ENCODE peak calls at places on chromosome 19, in nine cellular contexts. B is colonic mucosa; Q is CD8-positive, alpha-beta T cell; I is mucosa of descending colon; W is A549; T is thoracic aorta; J is heart right ventricle; V is cardiac muscle cell; R is neural crest cell. L is an unnamed sample.

GRCh38 chr19:29283366-29283765 is 70.4 kb upstream of the UQCRFS1 start:
- DNase-seq in I (no peak), T (no peak), Q (no peak), R (no peak), V (no peak), J (no peak), W (no peak), B (no peak), L (no peak)

GRCh38 chr19:21833733-21834132 is 2.2 kb downstream of the ZNF43 start:
- DNase-seq in I (no peak), T (no peak), Q (no peak), W (no peak), B (no peak), V (no peak), R (no peak), J (no peak), L (no peak)

GRCh38 chr19:16111160-16111908 is at the start of gene RAB8A:
- DNase-seq in W (peak; percentile 93), Q (peak; percentile 99), T (peak; percentile 96), V (peak; percentile 100), B (peak; percentile 98), R (peak; percentile 100), J (peak; percentile 99), I (peak; percentile 100), L (peak; percentile 98)

GRCh38 chr19:16527971-16528521 is 14.2 kb downstream of the CHERP start:
- DNase-seq in I (no peak), W (no peak), Q (peak; percentile 17), J (no peak), R (peak; percentile 16), T (no peak), B (no peak), V (peak; percentile 13), L (peak; percentile 63)

GRCh38 chr19:45297674-45298073 is 25.0 kb downstream of the CKM start:
- DNase-seq in V (no peak), Q (no peak), T (no peak), J (no peak), I (no peak), W (no peak), R (no peak), B (no peak), L (no peak)

GRCh38 chr19:41696402-41697197 is 8.5 kb upstream of the CEACAM7 start:
- DNase-seq in W (no peak), V (peak; percentile 7), T (no peak), R (no peak), J (no peak), Q (no peak), I (no peak), B (peak; percentile 49), L (no peak)

GRCh38 chr19:6730153-6730804 is 7.1 kb downstream of the GPR108 start:
- DNase-seq in B (peak; percentile 97), Q (no peak), J (no peak), V (no peak), R (no peak), T (no peak), I (peak; percentile 94), W (peak; percentile 49), L (peak; percentile 40)

GRCh38 chr19:36064829-36065228 is 10.1 kb downstream of the WDR62 start:
- DNase-seq in W (no peak), T (no peak), I (no peak), J (no peak), Q (no peak), B (no peak), V (no peak), R (no peak), L (no peak)

GRCh38 chr19:28838909-28839308 is 374.0 kb downstream of the UQCRFS1 start:
- DNase-seq in Q (no peak), J (no peak), W (no peak), I (no peak), R (no peak), B (no peak), T (no peak), V (no peak), L (no peak)

GRCh38 chr19:54172764-54173699 is at the start of gene TMC4:
- DNase-seq in I (peak; percentile 86), V (peak; percentile 62), B (peak; percentile 84), W (no peak), R (no peak), Q (no peak), T (no peak), J (no peak), L (no peak)

GRCh38 chr19:28420731-28421550 is 792.0 kb downstream of the UQCRFS1 start:
- DNase-seq in I (no peak), B (no peak), V (no peak), R (no peak), Q (no peak), W (no peak), T (no peak), J (no peak), L (no peak)

GRCh38 chr19:14563989-14564650 is 7.7 kb downstream of the NDUFB7 start:
- DNase-seq in W (peak; percentile 11), B (no peak), Q (no peak), J (peak; percentile 55), I (peak; percentile 82), V (peak; percentile 21), R (no peak), T (no peak), L (peak; percentile 52)

GRCh38 chr19:5430237-5430636 is 25.0 kb upstream of the ZNRF4 start:
- DNase-seq in J (no peak), R (no peak), I (no peak), V (no peak), B (no peak), Q (no peak), T (no peak), W (no peak), L (peak; percentile 42)

GRCh38 chr19:4304509-4305252 is at the start of gene FSD1:
- DNase-seq in I (no peak), R (peak; percentile 80), Q (peak; percentile 32), T (no peak), W (peak; percentile 89), V (peak; percentile 71), B (no peak), J (peak; percentile 35), L (peak; percentile 95)

GRCh38 chr19:40144947-40145748 is 46.1 kb upstream of the MAP3K10 start:
- DNase-seq in I (no peak), J (no peak), V (no peak), B (no peak), Q (no peak), R (no peak), W (no peak), T (no peak), L (no peak)

GRCh38 chr19:45455707-45456499 is 11.9 kb upstream of the FOSB start:
- DNase-seq in R (no peak), V (peak; percentile 99), Q (peak; percentile 45), T (peak; percentile 92), I (peak; percentile 95), W (peak; percentile 98), B (peak; percentile 91), J (peak; percentile 86), L (peak; percentile 36)

GRCh38 chr19:58009666-58010301 is 7.2 kb upstream of the ZNF606 start:
- DNase-seq in R (no peak), B (peak; percentile 92), T (peak; percentile 26), W (peak; percentile 17), Q (no peak), J (peak; percentile 93), I (peak; percentile 80), V (peak; percentile 92), L (peak; percentile 88)

DNA sequence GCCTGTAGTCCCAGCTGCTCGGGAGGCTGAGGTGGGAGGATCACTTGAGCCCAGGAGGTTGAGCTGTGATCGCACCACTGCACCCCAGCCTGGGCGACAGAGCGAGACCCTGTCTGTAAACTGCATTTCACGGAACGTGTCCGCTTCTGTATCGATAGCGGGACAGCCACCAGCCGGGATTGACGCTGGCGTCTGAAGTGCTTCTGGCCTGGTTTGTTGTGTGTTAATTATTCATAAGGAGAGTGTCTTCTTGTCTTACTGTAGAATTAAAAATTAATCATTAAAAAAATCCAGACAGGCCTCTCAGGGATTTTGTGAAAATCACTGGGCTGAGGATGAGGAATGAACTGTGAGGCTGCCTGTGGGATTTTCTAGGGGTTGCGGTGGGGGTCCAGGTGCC is 16.2 kb upstream of the MISP start:
- DNase-seq in Q (no peak), I (no peak), V (no peak), B (no peak), J (no peak), W (no peak), T (no peak), R (no peak), L (no peak)
- TF ChIP-seq CTCF in Q (no peak), I (no peak), V (no peak), B (no peak), J (no peak), W (no peak), T (no peak), R (no peak), L (no peak)

GRCh38 chr19:3224346-3225325 is at the start of gene CELF5:
- DNase-seq in J (peak; percentile 59), V (peak; percentile 43), W (peak; percentile 35), T (no peak), Q (peak; percentile 19), B (peak; percentile 40), R (peak; percentile 58), I (no peak), L (peak; percentile 80)
- TF ChIP-seq CTCF in J (peak; percentile 36), V (no peak), W (peak; percentile 76), T (peak; percentile 20), Q (peak; percentile 29), B (peak; percentile 25), R (peak; percentile 72), I (peak; percentile 55), L (peak; percentile 68)

GRCh38 chr19:20247016-20247683 is 80.1 kb downstream of the ZNF486 start:
- DNase-seq in R (peak; percentile 14), Q (no peak), J (peak; percentile 35), I (no peak), T (no peak), V (peak; percentile 38), W (no peak), B (no peak), L (peak; percentile 55)
- TF ChIP-seq CTCF in R (peak; percentile 70), Q (peak; percentile 37), J (peak; percentile 51), I (no peak), T (peak; percentile 22), V (peak; percentile 40), W (no peak), B (peak; percentile 23), L (no peak)

DNA sequence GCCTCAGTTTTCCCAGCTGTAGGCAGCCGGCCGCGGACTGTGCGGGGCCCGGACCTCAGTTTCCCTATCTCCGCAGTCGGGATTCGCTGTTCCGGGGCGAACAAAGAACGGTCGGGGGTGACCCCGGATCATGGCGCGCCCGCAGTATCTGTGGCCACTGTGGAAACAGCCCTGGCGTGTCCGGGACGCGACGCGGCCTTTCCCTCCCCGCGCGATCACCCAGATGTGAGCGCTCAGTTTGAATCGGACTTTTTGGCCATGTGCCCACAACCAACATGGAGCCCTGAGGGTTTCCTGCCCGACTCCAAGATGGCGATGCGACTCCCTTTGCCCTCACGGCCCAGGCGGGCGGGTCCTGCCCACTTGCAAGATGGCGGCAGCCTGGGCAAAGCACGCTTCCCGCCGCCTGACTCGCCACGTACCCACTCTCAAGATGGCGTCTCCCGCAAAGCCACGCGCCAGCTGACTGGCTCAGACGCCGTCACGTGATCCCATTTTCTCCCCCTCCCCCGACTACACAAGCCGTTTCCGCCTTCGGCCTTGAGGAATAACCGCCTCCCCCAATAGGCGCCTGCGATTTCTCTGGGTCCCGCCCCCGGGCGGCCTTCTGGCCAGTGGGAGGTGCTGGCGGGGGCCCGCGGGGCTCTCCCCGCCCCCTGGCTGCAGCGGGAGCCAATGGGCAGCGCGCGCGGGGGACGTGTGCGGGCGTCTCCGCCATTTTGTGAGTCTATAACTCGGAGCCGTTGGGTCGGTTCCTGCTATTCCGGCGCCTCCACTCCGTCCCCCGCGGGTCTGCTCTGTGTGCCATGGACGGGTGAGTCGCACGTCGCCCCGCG is at the start of gene PTBP1:
- DNase-seq in J (peak; percentile 99), Q (peak; percentile 99), I (peak; percentile 100), W (peak; percentile 86), B (peak; percentile 100), T (peak; percentile 98), V (peak; percentile 100), R (peak; percentile 97), L (peak; percentile 99)
- TF ChIP-seq CTCF in J (no peak), Q (no peak), I (no peak), W (no peak), B (no peak), T (no peak), V (peak; percentile 8), R (no peak), L (no peak)

GRCh38 chr19:8050274-8051096 is 2.1 kb upstream of the CCL25 start:
- DNase-seq in V (peak; percentile 78), B (peak; percentile 92), W (peak; percentile 75), T (peak; percentile 45), J (peak; percentile 84), I (peak; percentile 91), Q (peak; percentile 71), R (peak; percentile 90), L (peak; percentile 91)
- TF ChIP-seq CTCF in V (no peak), B (no peak), W (no peak), T (no peak), J (no peak), I (no peak), Q (no peak), R (no peak), L (no peak)